ENCODE peak calls at places on chromosomes 5 and 9, in five cellular contexts. A is stimulated activated CD8-positive, alpha-beta memory T cell treated with anti-CD3 and anti-CD28 coated beads, Interleukin-12 subunit alpha, Interleukin-12 subunit beta, amount 100 ng/mL, for 4 hours; Y is hippocampal formation; H is stimulated activated CD4-positive, alpha-beta T cell treated with anti-CD3 and anti-CD28 coated beads, Interleukin-1b, Interleukin-23, amount 100 ng/mL, for 4 hours; N is AML-193. T is an unnamed sample.

GRCh38 chr9:4837126-4837767 is 44.5 kb downstream of the RCL1 start:
- DNase-seq in A (no peak), Y (no peak), H (no peak), N (no peak), T (no peak)

GRCh38 chr9:82284758-82285157 is 296.2 kb downstream of the SPATA31D1 start:
- DNase-seq in A (no peak), H (no peak), Y (no peak), N (no peak), T (no peak)

GRCh38 chr5:43215073-43215631 is 23.1 kb downstream of the NIM1K start:
- DNase-seq in H (no peak), N (peak; percentile 42), A (no peak), Y (no peak), T (no peak)

GRCh38 chr5:58366461-58366860 is 93.4 kb downstream of the PLK2 start:
- DNase-seq in H (no peak), A (no peak), N (no peak), Y (no peak), T (no peak)

GRCh38 chr5:41157272-41157671 is 56.1 kb downstream of the C6 start:
- DNase-seq in N (no peak), H (no peak), Y (no peak), A (no peak), T (no peak)

GRCh38 chr5:149938272-149938671 is 6.3 kb downstream of the PDE6A start:
- DNase-seq in H (no peak), Y (no peak), N (peak; percentile 35), A (no peak), T (no peak)

GRCh38 chr5:140261403-140262171 is 41.3 kb downstream of the PFDN1 start:
- DNase-seq in H (no peak), Y (peak; percentile 33), N (peak; percentile 50), A (no peak), T (no peak)

GRCh38 chr5:172113036-172113435 is 75.0 kb downstream of the STK10 start:
- DNase-seq in N (peak; percentile 79), Y (no peak), H (peak; percentile 27), A (peak; percentile 47), T (peak; percentile 23)

GRCh38 chr5:148107608-148108007 is 43.8 kb downstream of the SPINK5 start:
- DNase-seq in H (no peak), A (no peak), N (no peak), Y (no peak), T (no peak)

GRCh38 chr9:129245276-129245675 is 67.2 kb upstream of the IER5L start:
- DNase-seq in H (no peak), N (no peak), Y (no peak), A (no peak), T (no peak)

GRCh38 chr5:51396797-51397196 is 13.5 kb downstream of the ISL1 start:
- DNase-seq in H (no peak), Y (no peak), A (no peak), N (no peak), T (no peak)

GRCh38 chr9:28598396-28598795 is 1025.1 kb upstream of the C9orf72 start:
- DNase-seq in Y (peak; percentile 13), H (no peak), A (no peak), N (no peak), T (no peak)

T was measured in GDM1.